ENCODE peak calls at places on chromosome 21, in four cellular contexts. One of them, this sample, is unnamed.

GRCh38 chr21:14260459-14260764 is 44.5 kb downstream of the RBM11 start:
- DNase-seq in activated CD8-positive, alpha-beta memory T cell treated with anti-CD3 and anti-CD28 coated beads, Interleukin-2, amount 50 U/mL, for 48 hours: no peak
- DNase-seq in AG04450: no peak
- DNase-seq in left kidney: no peak
- DNase-seq in this sample: no peak

GRCh38 chr21:41612674-41613250 is 104.8 kb upstream of the TMPRSS2 start:
- DNase-seq in AG04450: peak
- DNase-seq in left kidney: peak
- DNase-seq in activated CD8-positive, alpha-beta memory T cell treated with anti-CD3 and anti-CD28 coated beads, Interleukin-2, amount 50 U/mL, for 48 hours: peak
- DNase-seq in this sample: peak

GRCh38 chr21:30238168-30238567 is 22.3 kb upstream of the CLDN8 start:
- DNase-seq in left kidney: no peak
- DNase-seq in AG04450: no peak
- DNase-seq in activated CD8-positive, alpha-beta memory T cell treated with anti-CD3 and anti-CD28 coated beads, Interleukin-2, amount 50 U/mL, for 48 hours: no peak
- DNase-seq in this sample: no peak

GRCh38 chr21:43590220-43590619 is 69.1 kb downstream of the HSF2BP start:
- DNase-seq in left kidney: no peak
- DNase-seq in activated CD8-positive, alpha-beta memory T cell treated with anti-CD3 and anti-CD28 coated beads, Interleukin-2, amount 50 U/mL, for 48 hours: no peak
- DNase-seq in AG04450: no peak
- DNase-seq in this sample: no peak

GRCh38 chr21:45887121-45887611 is 94.4 kb upstream of the COL6A1 start:
- DNase-seq in activated CD8-positive, alpha-beta memory T cell treated with anti-CD3 and anti-CD28 coated beads, Interleukin-2, amount 50 U/mL, for 48 hours: no peak
- DNase-seq in AG04450: no peak
- DNase-seq in left kidney: peak
- DNase-seq in this sample: no peak

GRCh38 chr21:26719750-26720149 is 125.5 kb downstream of the ADAMTS1 start:
- DNase-seq in AG04450: no peak
- DNase-seq in activated CD8-positive, alpha-beta memory T cell treated with anti-CD3 and anti-CD28 coated beads, Interleukin-2, amount 50 U/mL, for 48 hours: no peak
- DNase-seq in left kidney: no peak
- DNase-seq in this sample: no peak

GRCh38 chr21:35635994-35636393 is 424.3 kb downstream of the SETD4 start:
- DNase-seq in left kidney: no peak
- DNase-seq in AG04450: no peak
- DNase-seq in activated CD8-positive, alpha-beta memory T cell treated with anti-CD3 and anti-CD28 coated beads, Interleukin-2, amount 50 U/mL, for 48 hours: no peak
- DNase-seq in this sample: no peak

GRCh38 chr21:36211660-36212512 is 55.3 kb downstream of the DOP1B start:
- DNase-seq in AG04450: peak
- DNase-seq in left kidney: no peak
- DNase-seq in activated CD8-positive, alpha-beta memory T cell treated with anti-CD3 and anti-CD28 coated beads, Interleukin-2, amount 50 U/mL, for 48 hours: no peak
- DNase-seq in this sample: no peak

This sample was measured in lung.